ENCODE peak calls at places on chromosome 11, in six cellular contexts. H, M, G, D, W and Z are unnamed samples.

GRCh38 chr11:1778141-1778911 is 14.6 kb upstream of the CTSD start:
- DNase-seq in W (no peak), M (no peak), G (no peak), H (no peak), D (no peak), Z (no peak)

GRCh38 chr11:79242616-79243015 is 198.2 kb downstream of the TENM4 start:
- DNase-seq in D (no peak), H (no peak), G (no peak), M (no peak), W (no peak), Z (no peak)

GRCh38 chr11:7890417-7891179 is 40.5 kb downstream of the OR10A6 start:
- DNase-seq in W (no peak), G (no peak), M (no peak), D (no peak), H (no peak), Z (no peak)

GRCh38 chr11:88320149-88320559 is 17.4 kb downstream of the CTSC start:
- DNase-seq in H (no peak), W (no peak), G (peak), D (peak), M (no peak), Z (no peak)

GRCh38 chr11:120182790-120183491 is 27.9 kb upstream of the OAF start:
- DNase-seq in H (peak), W (peak), D (no peak), G (no peak), M (no peak), Z (no peak)

GRCh38 chr11:279040-279965 is 1.1 kb downstream of the NLRP6 start:
- DNase-seq in D (no peak), W (no peak), H (no peak), G (no peak), M (no peak), Z (no peak)

GRCh38 chr11:15208570-15209222 is 94.0 kb downstream of the INSC start:
- DNase-seq in H (peak), W (peak), D (peak), M (peak), G (peak), Z (peak)

GRCh38 chr11:59267196-59267595 is 54.5 kb upstream of the MPEG1 start:
- DNase-seq in D (no peak), M (no peak), G (no peak), W (peak), H (no peak), Z (no peak)

GRCh38 chr11:63839508-63840355 is 822 bp downstream of the MARK2 start:
- DNase-seq in G (no peak), H (no peak), D (peak), W (peak), M (no peak), Z (no peak)

GRCh38 chr11:3340025-3340424 is 38.9 kb downstream of the ZNF195 start:
- DNase-seq in W (peak), M (no peak), G (peak), H (no peak), D (peak), Z (no peak)

GRCh38 chr11:58513747-58514367 is 6.0 kb upstream of the OR5B21 start:
- DNase-seq in D (peak), W (peak), H (peak), M (peak), G (peak), Z (peak)

GRCh38 chr11:66232769-66233168 is 35.7 kb upstream of the RAB1B start:
- DNase-seq in M (no peak), H (no peak), D (no peak), G (no peak), W (no peak), Z (no peak)

GRCh38 chr11:15967966-15968365 is 388.4 kb downstream of the SOX6 start:
- DNase-seq in M (no peak), G (peak), H (no peak), D (peak), W (peak), Z (no peak)

GRCh38 chr11:126185200-126186030 is 26.0 kb downstream of the RPUSD4 start:
- DNase-seq in W (no peak), H (no peak), M (no peak), G (no peak), D (no peak), Z (peak)

GRCh38 chr11:63985812-63986155 is 454 bp upstream of the OTUB1 start:
- DNase-seq in H (no peak), D (no peak), M (no peak), W (no peak), G (no peak), Z (no peak)

GRCh38 chr11:118012083-118012669 is 26.0 kb downstream of the IL10RA start:
- DNase-seq in W (peak), M (no peak), H (no peak), D (peak), G (peak), Z (no peak)

GRCh38 chr11:62882428-62882742 is 1.7 kb downstream of the SLC3A2 start:
- DNase-seq in W (no peak), H (no peak), D (no peak), M (no peak), G (no peak), Z (no peak)

GRCh38 chr11:114213622-114214021 is 82.6 kb upstream of the NNMT start:
- DNase-seq in G (no peak), W (no peak), H (no peak), M (no peak), D (no peak), Z (no peak)

GRCh38 chr11:44708063-44708462 is 18.7 kb upstream of the TSPAN18 start:
- DNase-seq in G (no peak), M (no peak), D (no peak), W (no peak), H (no peak), Z (no peak)

GRCh38 chr11:44711113-44711512 is 15.6 kb upstream of the TSPAN18 start:
- DNase-seq in M (no peak), G (no peak), H (peak), D (no peak), W (no peak), Z (peak)

GRCh38 chr11:44708523-44709280 is 18.1 kb upstream of the TSPAN18 start:
- DNase-seq in M (no peak), W (no peak), G (no peak), D (no peak), H (no peak), Z (no peak)

GRCh38 chr11:44709281-44709562 is 17.5 kb upstream of the TSPAN18 start:
- DNase-seq in H (no peak), M (no peak), G (no peak), D (peak), W (peak), Z (no peak)

GRCh38 chr11:44709966-44710365 is 16.8 kb upstream of the TSPAN18 start:
- DNase-seq in D (no peak), H (no peak), G (peak), W (no peak), M (no peak), Z (no peak)
- H3K14ac ChIP-seq in D (no peak), H (no peak), G (no peak), W (no peak), M (no peak), Z (no peak)

GRCh38 chr11:123428221-123428631 is 1.8 kb upstream of the GRAMD1B start:
- DNase-seq in D (no peak), W (peak), G (no peak), H (no peak), M (no peak), Z (no peak)
- H3K14ac ChIP-seq in D (no peak), W (no peak), G (peak), H (no peak), M (no peak), Z (no peak)

DNA sequence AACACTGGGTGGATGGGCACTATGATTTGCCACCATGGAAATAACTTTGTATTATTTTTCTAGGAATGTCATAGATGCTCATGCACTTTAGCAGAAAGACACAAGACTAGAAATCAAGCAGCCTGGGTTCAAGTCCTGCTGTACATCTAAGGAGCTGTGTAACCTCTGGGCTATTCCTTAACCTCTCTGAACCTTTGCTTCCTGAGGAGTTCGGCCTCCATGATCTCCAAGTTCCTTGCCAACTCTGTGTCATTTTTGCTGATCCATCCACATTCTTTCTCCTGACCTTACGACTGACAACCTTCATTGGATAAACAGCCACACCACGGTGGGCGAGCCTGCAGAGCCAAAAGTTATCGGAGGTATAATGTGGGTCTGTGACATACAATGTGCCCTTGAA is 24.1 kb downstream of the ETS1 start:
- DNase-seq in G (no peak), W (no peak), H (no peak), M (no peak), D (no peak), Z (no peak)
- H3K14ac ChIP-seq in G (no peak), W (no peak), H (no peak), M (no peak), D (no peak), Z (no peak)

GRCh38 chr11:17811416-17811815 is 76.8 kb downstream of the KCNC1 start:
- DNase-seq in H (no peak), G (no peak), W (peak), M (no peak), D (no peak), Z (no peak)

GRCh38 chr11:17810736-17811135 is 76.2 kb downstream of the KCNC1 start:
- DNase-seq in D (no peak), M (no peak), H (no peak), W (peak), G (peak), Z (no peak)

GRCh38 chr11:17814546-17814945 is 80.0 kb downstream of the KCNC1 start:
- DNase-seq in W (no peak), D (no peak), M (no peak), G (no peak), H (no peak), Z (no peak)

GRCh38 chr11:17813391-17814059 is 78.9 kb downstream of the KCNC1 start:
- DNase-seq in M (no peak), D (no peak), W (peak), H (no peak), G (no peak), Z (no peak)

DNA sequence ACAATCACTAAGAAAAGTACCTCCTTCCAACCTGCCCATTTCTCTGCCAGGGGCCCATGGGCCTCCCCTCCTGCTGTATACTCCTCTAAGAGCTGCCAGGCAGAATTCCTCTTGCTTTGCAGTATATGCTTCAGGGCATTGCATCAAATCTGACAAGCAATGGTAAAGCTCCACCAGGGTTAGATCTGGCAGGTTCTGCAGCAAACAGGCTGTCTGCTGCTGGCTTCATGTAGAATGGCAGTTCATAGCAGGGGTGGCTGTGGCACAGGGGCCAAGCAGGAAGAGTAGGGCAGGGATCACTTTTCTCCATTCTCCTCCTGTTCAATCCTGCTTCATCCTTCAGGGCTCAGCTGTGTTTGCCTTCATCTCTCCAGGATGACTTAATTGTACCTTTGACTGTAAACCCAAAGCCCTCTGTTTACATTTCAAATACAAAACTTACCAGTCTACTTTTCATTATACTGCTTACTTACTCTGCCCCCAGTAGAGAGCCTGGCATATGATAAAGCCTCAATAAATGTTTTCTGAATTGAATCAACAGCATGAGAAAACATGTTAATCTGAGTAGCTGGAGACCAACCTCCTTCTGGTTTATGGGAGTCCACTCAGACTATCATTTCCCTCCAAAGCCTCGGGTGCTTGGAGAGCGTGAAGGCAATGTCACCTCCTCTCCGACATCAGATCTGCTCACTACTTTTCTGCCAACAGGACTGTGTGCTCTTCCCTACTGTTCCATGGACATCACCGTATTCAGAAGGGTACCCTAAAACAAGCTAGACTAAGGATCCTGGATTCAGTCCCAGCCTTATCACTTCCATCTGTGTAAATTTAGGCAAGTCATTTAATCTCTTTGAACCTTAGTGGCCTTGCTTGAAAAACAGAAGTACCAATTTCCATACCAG is 78.0 kb downstream of the KCNC1 start:
- DNase-seq in M (no peak), D (no peak), H (no peak), G (no peak), W (peak), Z (no peak)
- H3K14ac ChIP-seq in M (no peak), D (no peak), H (no peak), G (no peak), W (peak), Z (no peak)

GRCh38 chr11:102806296-102806695 is 8.3 kb upstream of the MMP1 start:
- DNase-seq in M (no peak), G (peak), W (peak), H (no peak), D (no peak), Z (no peak)
- H3K14ac ChIP-seq in M (no peak), G (no peak), W (no peak), H (no peak), D (no peak), Z (no peak)

GRCh38 chr11:82225930-82226329 is 507.7 kb downstream of the FAM181B start:
- DNase-seq in M (no peak), D (no peak), H (no peak), G (no peak), W (no peak), Z (no peak)
- H3K14ac ChIP-seq in M (no peak), D (no peak), H (no peak), G (no peak), W (no peak), Z (no peak)